ENCODE peak calls at places on chromosomes 16 and 17, in ten cellular contexts. X is NCI-H1694, S is epithelial cell of esophagus, T is Ammon's horn, J is coronary artery, B is AG10803, C is HEK293T, W is NCI-H1105, F is right lobe of liver, I is HFF-Myc. V is an unnamed sample.

GRCh38 chr17:82223517-82223916 is 5.3 kb upstream of the SLC16A3 start:
- DNase-seq in J (no peak), S (no peak), C (no peak), I (no peak), B (no peak), X (no peak), T (no peak), F (no peak), W (no peak), V (no peak)

GRCh38 chr17:55577687-55578086 is 66.4 kb upstream of the SMIM36 start:
- DNase-seq in S (no peak), I (no peak), J (no peak), T (no peak), B (no peak), W (no peak), C (no peak), F (no peak), X (no peak), V (no peak)

GRCh38 chr16:19728636-19728965 is 10.5 kb downstream of the IQCK start:
- DNase-seq in T (no peak), C (no peak), B (no peak), S (no peak), W (no peak), X (no peak), J (no peak), I (no peak), F (no peak), V (no peak)

GRCh38 chr17:75504347-75505151 is 10.8 kb downstream of the CASKIN2 start:
- DNase-seq in T (no peak), X (no peak), S (peak), C (peak), I (no peak), J (no peak), F (peak), B (peak), W (no peak), V (peak)

GRCh38 chr16:11155284-11155806 is 100.7 kb downstream of the SOCS1 start:
- DNase-seq in S (no peak), C (no peak), B (peak), X (no peak), F (no peak), T (no peak), I (no peak), J (no peak), W (no peak), V (no peak)

GRCh38 chr16:55044366-55044975 is 113.8 kb downstream of the IRX5 start:
- DNase-seq in S (no peak), J (peak), F (no peak), X (no peak), B (no peak), T (no peak), C (no peak), I (no peak), W (no peak), V (no peak)

GRCh38 chr16:20761175-20761574 is 2.6 kb upstream of the ACSM3 start:
- DNase-seq in J (no peak), B (no peak), X (no peak), F (no peak), C (no peak), I (no peak), T (no peak), W (no peak), S (no peak), V (no peak)

GRCh38 chr17:42378597-42379594 is 9.3 kb downstream of the STAT3 start:
- DNase-seq in C (no peak), J (no peak), I (no peak), T (peak), S (peak), X (no peak), W (no peak), B (peak), F (no peak), V (peak)

GRCh38 chr17:39753514-39754160 is 15.9 kb downstream of the GRB7 start:
- DNase-seq in T (no peak), S (peak), B (no peak), J (peak), I (no peak), F (peak), C (peak), X (no peak), W (peak), V (peak)

GRCh38 chr17:35241520-35241919 is 1.4 kb upstream of the SLFN5 start:
- DNase-seq in T (no peak), J (no peak), I (no peak), B (no peak), C (no peak), X (no peak), S (no peak), F (no peak), W (no peak), V (no peak)

GRCh38 chr17:83068641-83069570 is 10.5 kb upstream of the METRNL start:
- DNase-seq in J (no peak), T (no peak), I (no peak), S (no peak), F (peak), W (no peak), C (no peak), B (no peak), X (no peak), V (no peak)

GRCh38 chr16:84648595-84649510 is 542 bp downstream of the KLHL36 start:
- DNase-seq in W (no peak), C (peak), S (peak), T (no peak), F (peak), B (no peak), I (no peak), X (no peak), J (no peak), V (peak)

GRCh38 chr16:89094252-89094901 is 725 bp downstream of the ACSF3 start:
- DNase-seq in T (no peak), S (peak), J (no peak), I (no peak), W (no peak), X (no peak), F (no peak), B (no peak), C (peak), V (peak)

GRCh38 chr16:1057252-1057932 is 15.2 kb upstream of the SSTR5 start:
- DNase-seq in J (no peak), I (no peak), W (no peak), B (no peak), X (no peak), S (no peak), F (no peak), C (peak), T (no peak), V (peak)

GRCh38 chr16:24771779-24772157 is 42.3 kb downstream of the TNRC6A start:
- DNase-seq in T (no peak), I (no peak), F (no peak), B (no peak), W (no peak), C (no peak), J (no peak), S (peak), X (no peak), V (no peak)

GRCh38 chr17:33057564-33057963 is 65.9 kb downstream of the SPACA3 start:
- DNase-seq in B (no peak), X (no peak), T (no peak), J (peak), F (no peak), W (no peak), S (peak), I (no peak), C (no peak), V (no peak)

GRCh38 chr17:67711916-67712315 is 5.8 kb upstream of the NOL11 start:
- DNase-seq in B (no peak), S (no peak), C (no peak), F (no peak), T (no peak), X (no peak), W (no peak), J (no peak), I (no peak), V (no peak)

GRCh38 chr17:30369995-30370394 is 8.7 kb upstream of the CPD start:
- DNase-seq in S (peak), B (no peak), I (no peak), W (no peak), X (no peak), F (no peak), T (no peak), C (no peak), J (no peak), V (no peak)

GRCh38 chr17:50129946-50130777 is at the start of gene SAMD14:
- DNase-seq in F (no peak), W (no peak), X (no peak), J (no peak), S (no peak), T (no peak), B (peak), C (peak), I (no peak), V (peak)

GRCh38 chr17:78472035-78472905 is 93.8 kb downstream of the PGS1 start:
- DNase-seq in S (no peak), T (no peak), X (no peak), W (no peak), J (no peak), F (no peak), I (no peak), C (no peak), B (no peak), V (no peak)

GRCh38 chr17:80315517-80316182 is 55.0 kb downstream of the RNF213 start:
- DNase-seq in B (no peak), C (no peak), T (no peak), X (no peak), F (no peak), W (no peak), S (no peak), J (no peak), I (no peak), V (no peak)

V was measured in NCI-H69.